ENCODE peak calls at places on chromosomes 3 and 15, in eight cellular contexts. N is tibial nerve, Z is frontal cortex, W is HFFc6, L is fibroblast of pulmonary artery, C is GM18507, X is sigmoid colon, F is NCI-H1105 treated with DMSO at 0.1 percent for 48 hours. J is an unnamed sample.

GRCh38 chr3:6962796-6963195 is 101.9 kb downstream of the GRM7 start:
- DNase-seq in F (peak), Z (no peak), X (no peak), N (no peak), W (no peak), C (no peak), L (no peak), J (no peak)

GRCh38 chr3:164375538-164375937 is 702.8 kb downstream of the SI start:
- DNase-seq in X (no peak), C (no peak), N (no peak), F (no peak), L (no peak), W (no peak), Z (no peak), J (no peak)

GRCh38 chr3:138949445-138950005 is 2.5 kb downstream of the FOXL2NB start:
- DNase-seq in C (no peak), X (no peak), W (no peak), F (no peak), Z (no peak), N (no peak), L (no peak), J (no peak)

GRCh38 chr3:143972155-143972494 is 502 bp downstream of the DIPK2A start:
- DNase-seq in W (no peak), L (no peak), X (no peak), Z (no peak), F (no peak), C (no peak), N (no peak), J (no peak)

GRCh38 chr3:128448491-128448890 is 18.2 kb downstream of the DNAJB8 start:
- DNase-seq in X (no peak), L (no peak), N (no peak), F (no peak), Z (no peak), C (no peak), W (no peak), J (no peak)

GRCh38 chr15:63473007-63473748 is 31.2 kb upstream of the USP3 start:
- DNase-seq in N (no peak), L (no peak), Z (no peak), X (no peak), W (no peak), F (no peak), C (no peak), J (no peak)

GRCh38 chr15:53837263-53837662 is 77.8 kb upstream of the WDR72 start:
- DNase-seq in L (no peak), Z (no peak), F (peak), C (no peak), W (no peak), N (no peak), X (no peak), J (no peak)

GRCh38 chr3:55244247-55244646 is 242.9 kb downstream of the WNT5A start:
- DNase-seq in F (peak), L (no peak), X (no peak), C (no peak), Z (no peak), W (no peak), N (no peak), J (no peak)

GRCh38 chr15:72727154-72727553 is 41.1 kb downstream of the BBS4 start:
- DNase-seq in N (no peak), F (no peak), L (no peak), W (no peak), Z (no peak), X (no peak), C (no peak), J (no peak)

GRCh38 chr3:70488131-70488530 is 175.7 kb upstream of the MDFIC2 start:
- DNase-seq in C (no peak), Z (no peak), F (no peak), W (no peak), N (no peak), X (no peak), L (no peak), J (no peak)

GRCh38 chr15:96043586-96044171 is 286.8 kb upstream of the NR2F2 start:
- DNase-seq in F (no peak), C (no peak), N (no peak), L (no peak), X (no peak), Z (no peak), W (no peak), J (no peak)

GRCh38 chr3:158748237-158748828 is 16.1 kb upstream of the RARRES1 start:
- DNase-seq in Z (no peak), F (no peak), N (peak), L (peak), C (no peak), W (no peak), X (no peak), J (no peak)

GRCh38 chr15:56943398-56943797 is 25.0 kb downstream of the TCF12 start:
- DNase-seq in L (peak), C (no peak), X (no peak), F (no peak), W (no peak), Z (no peak), N (no peak), J (no peak)

GRCh38 chr3:177554900-177555759 is 357.8 kb upstream of the TBL1XR1 start:
- DNase-seq in X (no peak), Z (no peak), F (peak), W (no peak), C (no peak), N (no peak), L (peak), J (no peak)

GRCh38 chr3:115713247-115713646 is 89.9 kb downstream of the GAP43 start:
- DNase-seq in N (no peak), F (peak), X (no peak), L (peak), W (no peak), C (no peak), Z (no peak), J (no peak)

GRCh38 chr3:125351814-125352456 is 23.2 kb downstream of the ZNF148 start:
- DNase-seq in N (no peak), L (peak), C (no peak), Z (no peak), W (peak), F (no peak), X (no peak), J (no peak)

GRCh38 chr3:172244011-172244410 is 204.2 kb downstream of the GHSR start:
- DNase-seq in N (no peak), C (no peak), F (no peak), L (peak), X (no peak), Z (no peak), W (peak), J (no peak)

GRCh38 chr15:36156855-36157521 is 422.4 kb upstream of the CDIN1 start:
- DNase-seq in Z (no peak), N (no peak), F (no peak), L (peak), C (no peak), X (peak), W (peak), J (no peak)

GRCh38 chr3:65712156-65712555 is 326.6 kb downstream of the MAGI1 start:
- DNase-seq in X (no peak), Z (no peak), F (no peak), W (no peak), N (no peak), L (peak), C (no peak), J (no peak)

GRCh38 chr15:29937956-29938355 is 115.7 kb upstream of the TJP1 start:
- DNase-seq in W (no peak), X (no peak), F (no peak), L (peak), Z (no peak), C (no peak), N (no peak), J (no peak)

GRCh38 chr3:62876064-62876463 is 848 bp upstream of the CADPS start:
- DNase-seq in L (peak), C (no peak), F (peak), W (no peak), X (no peak), N (no peak), Z (peak), J (peak)

GRCh38 chr3:45640724-45641361 is 46.3 kb downstream of the LIMD1 start:
- DNase-seq in W (no peak), F (no peak), C (no peak), N (no peak), X (no peak), Z (no peak), L (no peak), J (no peak)

GRCh38 chr3:126867526-126868200 is 115.3 kb upstream of the PLXNA1 start:
- DNase-seq in Z (no peak), F (no peak), X (peak), L (no peak), N (no peak), C (no peak), W (no peak), J (no peak)

GRCh38 chr15:83559310-83559966 is 94.5 kb upstream of the ADAMTSL3 start:
- DNase-seq in F (peak), C (peak), Z (peak), L (peak), W (peak), N (no peak), X (peak), J (peak)

GRCh38 chr3:127729556-127730056 is 56.9 kb downstream of the ABTB1 start:
- DNase-seq in X (no peak), C (no peak), W (no peak), N (no peak), Z (no peak), F (no peak), L (peak), J (no peak)

GRCh38 chr3:127773752-127774395 is 48.4 kb downstream of the MGLL start:
- DNase-seq in F (no peak), C (no peak), W (no peak), L (no peak), N (no peak), Z (no peak), X (no peak), J (no peak)

GRCh38 chr3:147409143-147410121 is at the start of gene ZIC1:
- DNase-seq in W (no peak), X (no peak), C (no peak), Z (peak), F (no peak), N (no peak), L (no peak), J (no peak)

GRCh38 chr15:69045810-69046209 is 31.3 kb downstream of the NOX5 start:
- DNase-seq in W (no peak), N (no peak), X (no peak), F (no peak), Z (no peak), L (peak), C (no peak), J (no peak)

GRCh38 chr3:48425281-48425812 is 4.5 kb downstream of the PLXNB1 start:
- DNase-seq in F (no peak), N (no peak), W (no peak), Z (no peak), C (no peak), X (peak), L (no peak), J (no peak)

GRCh38 chr3:42078686-42079085 is 12.5 kb upstream of the TRAK1 start:
- DNase-seq in L (no peak), N (no peak), W (peak), X (no peak), Z (no peak), C (no peak), F (no peak), J (no peak)

GRCh38 chr3:141681390-141681780 is 56.7 kb upstream of the RNF7 start:
- DNase-seq in Z (no peak), F (peak), N (no peak), C (no peak), X (no peak), L (no peak), W (no peak), J (no peak)

J was measured in progenitor cell of endocrine pancreas.